ENCODE peak calls at places on chromosomes 12 and 14, in six cellular contexts. K is ovary, D is Peyer's patch, E is sigmoid colon, T is IMR-90, L is esophagus squamous epithelium. M is an unnamed sample.

GRCh38 chr12:38886064-38886463 is 19.3 kb downstream of the CPNE8 start:
- DNase-seq in K (no peak), D (no peak), E (no peak), T (no peak), L (no peak), M (no peak)

GRCh38 chr12:114625294-114625851 is 58.6 kb downstream of the TBX3 start:
- DNase-seq in K (no peak), D (no peak), E (no peak), T (peak), L (no peak), M (peak)

GRCh38 chr14:56131004-56131864 is 13.0 kb downstream of the PELI2 start:
- DNase-seq in K (no peak), D (no peak), E (no peak), T (no peak), L (no peak), M (no peak)

GRCh38 chr12:19643635-19644034 is 204.3 kb downstream of the AEBP2 start:
- DNase-seq in K (peak), D (no peak), E (no peak), T (peak), L (no peak), M (peak)

GRCh38 chr14:65704412-65704811 is 291.9 kb downstream of the FUT8 start:
- DNase-seq in K (no peak), D (no peak), E (no peak), T (peak), L (no peak), M (no peak)

GRCh38 chr12:72017054-72017651 is 78.5 kb downstream of the TPH2 start:
- DNase-seq in K (peak), D (peak), E (peak), T (peak), L (no peak), M (peak)

GRCh38 chr12:28015165-28015564 is 42.6 kb upstream of the PTHLH start:
- DNase-seq in K (no peak), D (no peak), E (no peak), T (no peak), L (no peak), M (no peak)

GRCh38 chr12:3247077-3247476 is 169.9 kb downstream of the TSPAN9 start:
- DNase-seq in K (no peak), D (no peak), E (no peak), T (no peak), L (no peak), M (no peak)

GRCh38 chr12:88805692-88806091 is 225.4 kb upstream of the KITLG start:
- DNase-seq in K (no peak), D (no peak), E (no peak), T (no peak), L (no peak), M (no peak)

GRCh38 chr14:64707661-64708060 is 3.4 kb downstream of the PLEKHG3 start:
- DNase-seq in K (no peak), D (no peak), E (peak), T (peak), L (no peak), M (peak)

GRCh38 chr12:111180830-111181726 is 187.8 kb downstream of the PHETA1 start:
- DNase-seq in K (peak), D (peak), E (peak), T (peak), L (no peak), M (no peak)

GRCh38 chr14:62939970-62940369 is 105.3 kb downstream of the KCNH5 start:
- DNase-seq in K (no peak), D (no peak), E (no peak), T (no peak), L (no peak), M (no peak)

GRCh38 chr12:65695077-65695865 is 129.0 kb upstream of the HMGA2 start:
- DNase-seq in K (peak), D (no peak), E (no peak), T (peak), L (no peak), M (peak)

GRCh38 chr12:39227218-39227617 is 215.7 kb downstream of the KIF21A start:
- DNase-seq in K (no peak), D (no peak), E (no peak), T (no peak), L (no peak), M (no peak)

GRCh38 chr14:67395876-67396189 is 16.1 kb downstream of the PLEK2 start:
- DNase-seq in K (no peak), D (no peak), E (no peak), T (no peak), L (no peak), M (no peak)

GRCh38 chr14:95609398-95609990 is 74.6 kb downstream of the GLRX5 start:
- DNase-seq in K (peak), D (peak), E (no peak), T (peak), L (no peak), M (peak)

GRCh38 chr12:24996102-24996797 is 47.3 kb upstream of the BCAT1 start:
- DNase-seq in K (no peak), D (no peak), E (no peak), T (no peak), L (no peak), M (no peak)

GRCh38 chr12:49974231-49974675 is 1.5 kb downstream of the AQP6 start:
- DNase-seq in K (peak), D (no peak), E (peak), T (peak), L (no peak), M (no peak)

GRCh38 chr14:82046512-82047226 is 513.0 kb upstream of the SEL1L start:
- DNase-seq in K (no peak), D (no peak), E (no peak), T (no peak), L (no peak), M (no peak)

GRCh38 chr14:68380304-68380840 is 412.5 kb downstream of the ZFP36L1 start:
- DNase-seq in K (no peak), D (no peak), E (no peak), T (no peak), L (no peak), M (no peak)

GRCh38 chr14:82009993-82010392 is 476.3 kb upstream of the SEL1L start:
- DNase-seq in K (no peak), D (no peak), E (no peak), T (no peak), L (no peak), M (no peak)

GRCh38 chr12:104276192-104277131 is 27.1 kb upstream of the EID3 start:
- DNase-seq in K (no peak), D (no peak), E (no peak), T (no peak), L (no peak), M (no peak)

GRCh38 chr14:55451398-55451797 is 11.0 kb upstream of the TBPL2 start:
- DNase-seq in K (no peak), D (no peak), E (no peak), T (peak), L (no peak), M (no peak)

GRCh38 chr12:46263140-46264017 is 5.5 kb downstream of the SLC38A1 start:
- DNase-seq in K (no peak), D (no peak), E (no peak), T (no peak), L (no peak), M (no peak)

GRCh38 chr12:21642707-21643389 is 14.8 kb downstream of the LDHB start:
- DNase-seq in K (no peak), D (no peak), E (no peak), T (peak), L (no peak), M (no peak)

GRCh38 chr12:63086149-63086915 is 64.7 kb downstream of the AVPR1A start:
- DNase-seq in K (no peak), D (no peak), E (no peak), T (no peak), L (no peak), M (no peak)

GRCh38 chr12:57614178-57614947 is 3.1 kb downstream of the ARHGEF25 start:
- DNase-seq in K (no peak), D (peak), E (peak), T (peak), L (no peak), M (no peak)

GRCh38 chr14:88934231-88934898 is 109.9 kb downstream of the TTC8 start:
- DNase-seq in K (no peak), D (no peak), E (no peak), T (peak), L (no peak), M (no peak)

GRCh38 chr12:40718878-40719372 is 26.7 kb downstream of the CNTN1 start:
- DNase-seq in K (no peak), D (no peak), E (no peak), T (no peak), L (no peak), M (no peak)

GRCh38 chr12:117096643-117097042 is 2.6 kb downstream of the TESC start:
- DNase-seq in K (no peak), D (no peak), E (peak), T (no peak), L (no peak), M (no peak)

GRCh38 chr12:14099994-14100393 is 118.6 kb upstream of the GRIN2B start:
- DNase-seq in K (no peak), D (no peak), E (no peak), T (no peak), L (no peak), M (no peak)

GRCh38 chr12:1444142-1444516 is 150.3 kb downstream of the FBXL14 start:
- DNase-seq in K (no peak), D (no peak), E (no peak), T (no peak), L (no peak), M (no peak)

GRCh38 chr12:10457760-10458159 is 4.6 kb upstream of the KLRC1 start:
- DNase-seq in K (no peak), D (no peak), E (no peak), T (no peak), L (no peak), M (no peak)

GRCh38 chr12:59075968-59076367 is 155.7 kb upstream of the LRIG3 start:
- DNase-seq in K (no peak), D (no peak), E (no peak), T (no peak), L (no peak), M (no peak)

GRCh38 chr14:102297436-102298170 is 7.4 kb downstream of the MOK start:
- DNase-seq in K (no peak), D (no peak), E (no peak), T (no peak), L (no peak), M (no peak)

GRCh38 chr12:48882325-48882687 is 16.6 kb upstream of the RND1 start:
- DNase-seq in K (no peak), D (no peak), E (no peak), T (peak), L (no peak), M (no peak)

GRCh38 chr12:110079477-110080400 is 31.4 kb upstream of the C12orf76 start:
- DNase-seq in K (no peak), D (peak), E (peak), T (peak), L (no peak), M (no peak)

GRCh38 chr12:99122496-99122895 is 477.4 kb downstream of the APAF1 start:
- DNase-seq in K (no peak), D (no peak), E (no peak), T (no peak), L (no peak), M (no peak)

GRCh38 chr12:3988519-3989217 is 115.5 kb upstream of the PARP11 start:
- DNase-seq in K (no peak), D (peak), E (no peak), T (no peak), L (no peak), M (no peak)

GRCh38 chr14:91114079-91115065 is 499 bp downstream of the DGLUCY start:
- DNase-seq in K (no peak), D (peak), E (peak), T (peak), L (peak), M (peak)

GRCh38 chr14:91111443-91111842 is 2.4 kb upstream of the DGLUCY start:
- DNase-seq in K (no peak), D (no peak), E (no peak), T (no peak), L (no peak), M (no peak)

GRCh38 chr14:91115986-91116385 is 2.1 kb downstream of the DGLUCY start:
- DNase-seq in K (no peak), D (no peak), E (no peak), T (peak), L (no peak), M (no peak)

GRCh38 chr14:91112172-91112571 is 1.7 kb upstream of the DGLUCY start:
- DNase-seq in K (no peak), D (no peak), E (no peak), T (no peak), L (no peak), M (no peak)

DNA sequence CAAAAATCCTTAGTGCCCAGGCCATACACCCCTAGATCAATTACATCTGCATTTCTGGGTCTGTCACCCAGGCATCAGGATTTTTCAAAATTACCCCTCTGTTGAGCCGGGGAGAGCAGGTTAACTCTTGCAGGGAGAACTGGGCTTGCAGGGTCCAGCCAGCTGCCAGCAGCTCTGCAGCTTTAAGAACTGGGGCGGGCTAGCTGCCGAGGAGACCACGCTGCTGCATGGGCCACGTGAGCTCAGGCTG is at the start of gene DGLUCY:
- DNase-seq in K (peak), D (peak), E (peak), T (peak), L (no peak), M (peak)
- TF ChIP-seq POLR2A in K (no peak), D (no peak), E (no peak), T (no peak), L (no peak), M (no peak)

GRCh38 chr12:121535150-121536057 is 45.4 kb downstream of the KDM2B start:
- DNase-seq in K (peak), D (no peak), E (peak), T (no peak), L (no peak), M (no peak)

GRCh38 chr12:121536058-121536928 is 44.5 kb downstream of the KDM2B start:
- DNase-seq in K (peak), D (peak), E (peak), T (peak), L (peak), M (peak)

GRCh38 chr12:121537814-121538698 is 42.8 kb downstream of the KDM2B start:
- DNase-seq in K (no peak), D (no peak), E (peak), T (no peak), L (no peak), M (peak)

GRCh38 chr12:121538699-121539061 is 42.1 kb downstream of the KDM2B start:
- DNase-seq in K (no peak), D (no peak), E (no peak), T (peak), L (no peak), M (peak)

GRCh38 chr12:121536929-121537813 is 43.7 kb downstream of the KDM2B start:
- DNase-seq in K (peak), D (peak), E (peak), T (peak), L (peak), M (peak)
- TF ChIP-seq POLR2A in K (peak), D (peak), E (peak), T (no peak), L (peak), M (no peak)

GRCh38 chr12:53097564-53098353 is at the start of gene IGFBP6:
- DNase-seq in K (peak), D (peak), E (peak), T (peak), L (no peak), M (peak)
- TF ChIP-seq POLR2A in K (peak), D (no peak), E (no peak), T (no peak), L (no peak), M (peak)

DNA sequence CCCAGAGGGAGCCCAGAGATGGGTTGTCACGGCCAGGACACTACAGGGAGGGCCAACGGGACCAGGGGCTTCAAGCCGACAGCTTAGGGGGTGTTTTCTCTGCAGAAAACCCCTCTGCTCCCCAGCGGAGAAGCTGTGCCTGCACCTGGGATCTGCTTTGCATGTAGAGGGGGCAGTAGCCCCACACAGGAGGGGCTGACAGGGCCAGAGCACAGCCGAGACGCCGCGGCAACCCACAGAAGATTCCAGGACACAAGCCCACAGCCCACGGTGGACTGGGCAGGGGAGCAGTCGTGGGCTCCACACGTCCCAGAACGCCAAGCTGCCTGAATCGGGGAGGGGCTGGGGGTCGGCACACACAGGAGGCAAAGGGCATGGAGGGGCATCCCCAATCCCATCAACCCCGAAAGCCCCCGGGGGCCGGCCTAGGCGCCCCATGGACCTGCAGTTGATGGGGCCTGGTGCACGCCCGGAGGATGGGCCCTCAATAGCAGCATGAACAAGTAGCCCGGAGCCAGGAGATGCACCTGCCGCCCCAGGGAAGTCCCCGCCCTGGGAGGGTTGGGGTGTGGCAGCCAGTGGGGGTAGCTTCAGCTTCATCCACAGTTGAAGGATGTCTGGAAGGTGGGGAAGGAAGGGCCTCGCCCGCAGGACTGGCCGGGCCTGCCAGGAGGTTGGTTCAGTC is 30.5 kb upstream of the TMEM179 start:
- DNase-seq in K (no peak), D (no peak), E (peak), T (no peak), L (no peak), M (no peak)
- TF ChIP-seq POLR2A in K (no peak), D (no peak), E (no peak), T (no peak), L (no peak), M (no peak)

DNA sequence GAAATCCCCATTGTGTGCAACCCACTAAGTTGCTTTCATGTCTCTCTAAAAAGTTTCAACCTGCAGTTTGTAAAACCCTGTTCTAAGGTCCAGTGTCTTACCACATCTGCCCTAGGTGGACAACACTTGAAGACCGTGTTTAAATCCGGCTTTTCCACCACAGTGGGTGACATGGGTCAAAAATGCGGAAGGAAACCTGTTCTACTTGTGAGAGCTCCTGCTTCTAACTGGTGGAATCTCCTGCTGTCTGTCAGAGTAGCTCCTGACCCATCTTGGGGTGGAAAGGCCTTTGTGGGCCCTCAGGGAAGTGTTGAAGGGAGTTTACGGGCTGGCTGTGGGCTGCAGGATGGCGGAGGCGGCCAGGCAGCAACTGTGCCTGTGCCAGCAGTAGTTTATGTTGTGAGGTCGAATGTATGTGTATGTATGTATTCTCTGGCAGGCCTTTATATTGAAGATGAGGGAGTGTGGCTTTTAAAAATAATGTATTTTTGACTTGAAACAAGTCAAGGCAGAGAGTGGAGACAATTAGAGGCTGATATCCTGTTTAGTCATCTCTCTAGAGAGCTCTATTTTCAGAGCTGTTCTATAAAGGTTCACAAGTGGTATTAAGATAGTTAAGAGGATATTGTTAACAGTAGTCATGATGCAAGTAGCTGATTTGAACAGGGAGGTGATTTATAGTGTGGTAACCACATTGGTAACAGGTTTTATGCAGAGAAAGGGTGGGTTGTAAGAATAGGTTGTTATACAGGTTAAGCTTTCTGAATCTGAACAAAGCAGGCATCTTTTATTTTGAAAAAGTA is 67.0 kb downstream of the PRKCH start:
- DNase-seq in K (no peak), D (no peak), E (no peak), T (no peak), L (no peak), M (peak)
- TF ChIP-seq POLR2A in K (no peak), D (no peak), E (no peak), T (no peak), L (no peak), M (no peak)

GRCh38 chr14:74527736-74528280 is 34.2 kb downstream of the ISCA2 start:
- DNase-seq in K (no peak), D (no peak), E (no peak), T (no peak), L (no peak), M (no peak)

GRCh38 chr14:74531011-74531410 is 37.4 kb downstream of the ISCA2 start:
- DNase-seq in K (no peak), D (no peak), E (no peak), T (no peak), L (no peak), M (no peak)

GRCh38 chr14:74526854-74527585 is 33.5 kb downstream of the ISCA2 start:
- DNase-seq in K (no peak), D (no peak), E (no peak), T (no peak), L (no peak), M (no peak)

GRCh38 chr14:74528406-74528805 is 34.8 kb downstream of the ISCA2 start:
- DNase-seq in K (no peak), D (no peak), E (no peak), T (no peak), L (no peak), M (no peak)

DNA sequence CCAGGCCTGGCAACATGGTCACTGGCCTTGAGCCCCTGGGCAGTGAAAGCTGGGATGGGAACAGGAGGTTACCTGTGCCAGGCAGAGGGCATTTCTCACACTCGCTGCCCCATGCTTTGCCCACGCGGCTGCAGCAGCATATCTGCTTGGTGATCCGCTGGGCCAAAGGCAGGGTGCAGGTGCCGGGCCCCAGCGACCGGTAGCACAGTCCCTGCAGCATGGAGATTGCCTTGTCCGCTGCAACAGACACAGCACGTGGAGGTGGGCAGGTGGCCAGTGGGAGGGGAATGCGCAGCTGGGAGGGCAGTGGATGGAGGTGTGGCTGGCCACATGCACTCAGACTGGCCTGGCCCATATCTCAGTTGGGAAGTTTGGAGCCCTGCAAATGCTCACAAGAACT is 35.3 kb downstream of the ISCA2 start:
- DNase-seq in K (no peak), D (no peak), E (no peak), T (no peak), L (no peak), M (no peak)
- TF ChIP-seq POLR2A in K (no peak), D (no peak), E (no peak), T (no peak), L (no peak), M (no peak)

GRCh38 chr14:48970995-48971394 is 615.2 kb downstream of the RPS29 start:
- DNase-seq in K (no peak), D (no peak), E (no peak), T (peak), L (no peak), M (no peak)
- TF ChIP-seq POLR2A in K (no peak), D (no peak), E (no peak), T (no peak), L (no peak), M (no peak)